ENCODE peak calls at places on chromosomes 5 and 9, in six cellular contexts. O, F, N, V, L and P are unnamed samples. For H3K4me1, H3K27me3 and H3K36me3, the result is how much of the 10 kb centered on the place peaks cover.

GRCh38 chr9:113578877-113579269 is 115.3 kb downstream of the RGS3 start:
- DNase-seq in O (peak), F (no peak), N (no peak), V (no peak), L (peak), P (peak)

GRCh38 chr9:126421567-126422428 is 95.2 kb downstream of the MVB12B start:
- DNase-seq in O (no peak), F (no peak), N (peak), V (no peak), L (no peak), P (no peak)

GRCh38 chr5:16539169-16539666 is 73.6 kb upstream of the ZNF622 start:
- DNase-seq in O (no peak), F (peak), N (no peak), V (peak), L (no peak), P (peak)

GRCh38 chr9:36878986-36879982 is 154.8 kb downstream of the PAX5 start:
- DNase-seq in O (no peak), F (no peak), N (no peak), V (no peak), L (no peak), P (no peak)

GRCh38 chr5:175885813-175886212 is 14.4 kb downstream of the CPLX2 start:
- DNase-seq in O (no peak), F (no peak), N (no peak), V (no peak), L (no peak), P (no peak)

GRCh38 chr5:175386526-175386925 is 57.5 kb downstream of the DRD1 start:
- DNase-seq in O (no peak), F (no peak), N (no peak), V (no peak), L (no peak), P (no peak)

GRCh38 chr5:76273491-76273890 is 129.6 kb upstream of the IQGAP2 start:
- DNase-seq in O (no peak), F (no peak), N (no peak), V (peak), L (no peak), P (peak)

GRCh38 chr9:35618854-35619799 is 914 bp upstream of the CD72 start:
- DNase-seq in O (peak), F (no peak), N (no peak), V (no peak), L (no peak), P (no peak)

GRCh38 chr9:71806916-71807315 is 38.6 kb upstream of the CEMIP2 start:
- DNase-seq in O (peak), F (peak), N (peak), V (peak), L (peak), P (peak)

GRCh38 chr9:114184071-114184470 is 28.7 kb downstream of the COL27A1 start:
- DNase-seq in O (no peak), F (no peak), N (no peak), V (no peak), L (no peak), P (no peak)

GRCh38 chr5:81936750-81937149 is 35.1 kb upstream of the ATG10 start:
- DNase-seq in O (no peak), F (no peak), N (no peak), V (no peak), L (no peak), P (no peak)

GRCh38 chr5:40776658-40776977 is 20.9 kb upstream of the TTC33 start:
- DNase-seq in O (no peak), F (no peak), N (no peak), V (no peak), L (no peak), P (no peak)

GRCh38 chr9:78234810-78235209 is 1.1 kb upstream of the CEP78 start:
- DNase-seq in O (no peak), F (no peak), N (peak), V (no peak), L (no peak), P (no peak)

GRCh38 chr9:121863931-121864330 is 212.5 kb downstream of the DAB2IP start:
- DNase-seq in O (no peak), F (no peak), N (no peak), V (no peak), L (no peak), P (no peak)

GRCh38 chr9:74120061-74120460 is 377.1 kb upstream of the RORB start:
- DNase-seq in O (no peak), F (no peak), N (no peak), V (no peak), L (no peak), P (no peak)

GRCh38 chr5:139760066-139761056 is 35.2 kb upstream of the PSD2 start:
- DNase-seq in O (no peak), F (no peak), N (no peak), V (no peak), L (no peak), P (no peak)

GRCh38 chr5:74035521-74035937 is 409.5 kb downstream of the ARHGEF28 start:
- DNase-seq in O (no peak), F (peak), N (no peak), V (peak), L (peak), P (peak)

GRCh38 chr9:80649001-80649420 is 1040.3 kb downstream of the TLE1 start:
- DNase-seq in O (no peak), F (peak), N (no peak), V (peak), L (no peak), P (peak)

GRCh38 chr5:160693831-160694473 is 158.1 kb downstream of the ATP10B start:
- DNase-seq in O (no peak), F (no peak), N (no peak), V (no peak), L (no peak), P (no peak)

GRCh38 chr5:119393746-119394145 is 37.9 kb downstream of the TNFAIP8 start:
- DNase-seq in O (no peak), F (no peak), N (no peak), V (no peak), L (no peak), P (no peak)

GRCh38 chr9:137095664-137096517 is 9.1 kb downstream of the MAN1B1 start:
- DNase-seq in O (peak), F (no peak), N (no peak), V (no peak), L (peak), P (no peak)

GRCh38 chr5:33240552-33240951 is 200.2 kb upstream of the TARS1 start:
- DNase-seq in O (no peak), F (no peak), N (no peak), V (no peak), L (no peak), P (no peak)

GRCh38 chr9:123072407-123072995 is 39.0 kb downstream of the GPR21 start:
- DNase-seq in O (no peak), F (no peak), N (no peak), V (no peak), L (no peak), P (no peak)

GRCh38 chr5:118405650-118406061 is 582.7 kb downstream of the DTWD2 start:
- DNase-seq in O (no peak), F (no peak), N (peak), V (peak), L (no peak), P (no peak)

GRCh38 chr9:4422495-4422894 is 67.8 kb upstream of the SLC1A1 start:
- DNase-seq in O (peak), F (no peak), N (no peak), V (no peak), L (no peak), P (no peak)

GRCh38 chr9:4424038-4424437 is 66.2 kb upstream of the SLC1A1 start:
- DNase-seq in O (no peak), F (no peak), N (no peak), V (no peak), L (no peak), P (no peak)

GRCh38 chr9:4420351-4420750 is 69.9 kb upstream of the SLC1A1 start:
- DNase-seq in O (no peak), F (no peak), N (no peak), V (no peak), L (no peak), P (no peak)

GRCh38 chr9:4423207-4423610 is 67.1 kb upstream of the SLC1A1 start:
- DNase-seq in O (no peak), F (no peak), N (peak), V (no peak), L (no peak), P (no peak)

GRCh38 chr9:4421847-4422246 is 68.4 kb upstream of the SLC1A1 start:
- DNase-seq in O (no peak), F (no peak), N (no peak), V (no peak), L (no peak), P (no peak)
- H3K4me1 ChIP-seq in O (under half), F (under half), N (under half), V (under half), L (under half), P (under half)

GRCh38 chr5:77843570-77844407 is 67.7 kb upstream of the TBCA start:
- DNase-seq in O (no peak), F (no peak), N (peak), V (no peak), L (no peak), P (no peak)

GRCh38 chr5:77842247-77842646 is 66.1 kb upstream of the TBCA start:
- DNase-seq in O (no peak), F (no peak), N (no peak), V (no peak), L (no peak), P (no peak)

GRCh38 chr5:77839691-77840090 is 63.6 kb upstream of the TBCA start:
- DNase-seq in O (no peak), F (no peak), N (no peak), V (no peak), L (no peak), P (no peak)

GRCh38 chr5:77841616-77842015 is 65.5 kb upstream of the TBCA start:
- DNase-seq in O (no peak), F (no peak), N (no peak), V (no peak), L (no peak), P (no peak)

GRCh38 chr5:77840930-77841329 is 64.8 kb upstream of the TBCA start:
- DNase-seq in O (no peak), F (no peak), N (no peak), V (no peak), L (no peak), P (no peak)
- H3K27me3 ChIP-seq in O (under half), F (under half), N (half or more), V (under half), L (under half), P (under half)

DNA sequence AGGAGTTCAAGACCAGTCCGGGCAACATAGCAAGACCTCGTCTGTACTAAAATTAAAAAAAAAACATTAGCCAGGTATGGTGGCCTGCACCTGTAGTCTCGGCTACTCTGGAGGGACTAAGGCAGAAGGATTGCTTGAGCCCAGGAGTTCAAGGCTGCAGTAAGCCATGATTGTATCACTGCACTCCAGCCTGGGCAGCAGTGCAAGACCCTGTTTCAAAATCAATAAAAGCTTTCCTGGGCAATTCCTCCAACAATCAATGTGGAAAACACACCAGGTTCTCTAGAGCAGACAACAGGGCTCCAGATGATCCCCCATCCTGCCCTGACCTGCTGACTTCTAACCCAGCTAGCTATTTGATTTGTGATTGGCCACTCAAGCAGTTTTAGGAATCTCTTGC is 1.2 kb downstream of the AK8 start:
- DNase-seq in O (no peak), F (no peak), N (no peak), V (no peak), L (no peak), P (no peak)
- H3K36me3 ChIP-seq in O (under half), F (under half), N (under half), V (under half), L (under half), P (under half)

GRCh38 chr9:101626295-101626694 is 31.5 kb upstream of the PPP3R2 start:
- DNase-seq in O (peak), F (no peak), N (no peak), V (no peak), L (no peak), P (no peak)
- H3K4me1 ChIP-seq in O (under half), F (under half), N (under half), V (under half), L (under half), P (under half)

DNA sequence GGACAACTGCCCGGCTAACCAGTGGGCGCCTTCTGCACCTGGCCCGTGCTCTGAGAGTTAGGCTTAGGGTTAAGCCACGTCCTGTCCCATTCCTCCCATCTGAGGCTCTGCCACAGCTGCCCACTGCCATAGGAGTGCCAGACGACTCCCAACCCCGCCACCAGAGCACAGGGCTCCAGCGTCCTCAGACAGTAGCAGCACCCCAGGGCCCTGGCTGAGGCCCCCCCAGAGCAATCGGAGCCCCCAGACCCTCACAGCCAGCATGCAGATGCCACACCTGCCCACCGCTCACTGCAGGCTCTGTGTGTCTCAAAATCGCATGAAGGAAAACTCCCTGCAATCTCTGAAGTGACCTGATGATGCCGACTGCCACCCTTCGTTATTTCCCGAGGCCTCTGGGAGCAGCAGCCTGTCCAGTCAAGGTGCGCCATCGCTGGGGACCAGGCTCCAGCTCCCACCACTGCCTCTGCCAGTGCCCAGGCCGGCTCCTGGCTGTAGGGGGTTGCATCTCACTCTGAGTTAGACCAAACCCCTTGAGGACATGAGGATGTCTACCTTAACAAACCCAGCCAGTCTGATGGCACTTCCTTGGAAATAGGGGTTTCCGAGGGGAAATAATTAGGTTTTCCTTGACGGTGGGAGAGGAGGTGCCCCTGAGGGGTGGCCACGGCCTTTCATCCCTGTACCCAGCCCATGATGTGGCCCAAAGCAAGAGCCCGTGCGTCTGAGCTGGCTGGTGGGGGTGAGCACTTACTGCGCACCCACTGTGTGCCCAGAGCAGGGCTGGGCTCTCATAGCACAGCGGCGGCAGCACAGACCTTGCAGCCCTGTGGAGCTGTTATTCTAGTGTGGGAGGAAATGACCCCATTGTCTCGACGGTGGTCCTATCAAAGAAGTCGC is 58.0 kb upstream of the RNF130 start:
- DNase-seq in O (no peak), F (peak), N (no peak), V (no peak), L (no peak), P (no peak)
- H3K27me3 ChIP-seq in O (under half), F (under half), N (under half), V (under half), L (half or more), P (under half)

GRCh38 chr9:120759755-120760400 is 33.3 kb downstream of the FBXW2 start:
- DNase-seq in O (no peak), F (no peak), N (no peak), V (no peak), L (no peak), P (no peak)
- H3K36me3 ChIP-seq in O (under half), F (under half), N (under half), V (half or more), L (under half), P (under half)

DNA sequence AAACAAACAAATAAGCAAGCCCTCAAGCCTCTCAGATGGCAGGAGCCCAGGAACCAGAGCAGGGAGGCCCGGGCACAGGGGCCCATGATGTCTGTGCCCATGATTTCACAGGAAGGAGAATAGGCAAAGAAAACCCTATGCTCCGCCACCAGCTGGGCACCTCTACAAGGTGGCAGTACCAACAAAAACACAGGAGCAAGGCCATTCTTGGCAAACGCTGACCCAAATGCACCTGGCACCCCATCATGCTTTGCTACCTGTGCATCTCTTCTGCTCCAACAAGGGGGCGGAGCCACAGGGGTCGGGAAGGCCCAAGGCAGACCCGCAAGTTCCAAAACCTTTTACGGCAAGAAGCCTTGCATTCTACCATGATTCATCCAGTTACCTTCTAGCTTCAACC is 3.1 kb downstream of the BRD3 start:
- DNase-seq in O (no peak), F (no peak), N (peak), V (no peak), L (no peak), P (no peak)
- H3K4me1 ChIP-seq in O (under half), F (under half), N (under half), V (half or more), L (under half), P (under half)

DNA sequence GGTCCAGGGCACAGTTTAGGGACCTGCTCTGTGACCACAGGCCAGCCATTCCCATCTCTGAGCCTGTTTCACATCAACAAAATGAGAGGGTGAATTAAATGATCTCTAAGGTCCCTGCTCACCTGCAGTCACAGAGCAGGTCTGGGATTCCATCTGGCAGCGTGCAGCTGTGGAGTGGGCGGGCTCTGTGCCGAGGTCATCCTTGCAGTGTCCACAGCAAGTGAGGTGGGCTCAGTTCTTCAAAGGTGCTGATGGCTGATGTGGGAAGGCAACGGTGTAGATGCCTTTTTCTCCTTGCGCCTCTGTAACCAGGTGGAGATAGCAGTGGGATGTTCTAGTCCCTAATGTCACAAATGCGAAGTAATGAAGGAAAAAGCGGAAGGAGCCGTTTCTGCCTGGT is 11.9 kb downstream of the OR2V1 start:
- DNase-seq in O (no peak), F (no peak), N (no peak), V (no peak), L (no peak), P (no peak)
- H3K27me3 ChIP-seq in O (under half), F (under half), N (half or more), V (half or more), L (under half), P (under half)

GRCh38 chr9:92640398-92641091 is 29.4 kb downstream of the IPPK start:
- DNase-seq in O (no peak), F (peak), N (no peak), V (no peak), L (no peak), P (no peak)
- H3K36me3 ChIP-seq in O (half or more), F (under half), N (under half), V (half or more), L (under half), P (under half)

GRCh38 chr5:68226564-68227073 is 11.1 kb downstream of the PIK3R1 start:
- DNase-seq in O (no peak), F (no peak), N (no peak), V (no peak), L (no peak), P (no peak)

GRCh38 chr5:68225911-68226563 is 10.5 kb downstream of the PIK3R1 start:
- DNase-seq in O (no peak), F (no peak), N (no peak), V (peak), L (no peak), P (peak)

GRCh38 chr5:68224561-68225187 is 9.1 kb downstream of the PIK3R1 start:
- DNase-seq in O (no peak), F (no peak), N (no peak), V (no peak), L (no peak), P (no peak)

GRCh38 chr5:68227532-68228160 is 12.1 kb downstream of the PIK3R1 start:
- DNase-seq in O (no peak), F (no peak), N (no peak), V (no peak), L (peak), P (no peak)

DNA sequence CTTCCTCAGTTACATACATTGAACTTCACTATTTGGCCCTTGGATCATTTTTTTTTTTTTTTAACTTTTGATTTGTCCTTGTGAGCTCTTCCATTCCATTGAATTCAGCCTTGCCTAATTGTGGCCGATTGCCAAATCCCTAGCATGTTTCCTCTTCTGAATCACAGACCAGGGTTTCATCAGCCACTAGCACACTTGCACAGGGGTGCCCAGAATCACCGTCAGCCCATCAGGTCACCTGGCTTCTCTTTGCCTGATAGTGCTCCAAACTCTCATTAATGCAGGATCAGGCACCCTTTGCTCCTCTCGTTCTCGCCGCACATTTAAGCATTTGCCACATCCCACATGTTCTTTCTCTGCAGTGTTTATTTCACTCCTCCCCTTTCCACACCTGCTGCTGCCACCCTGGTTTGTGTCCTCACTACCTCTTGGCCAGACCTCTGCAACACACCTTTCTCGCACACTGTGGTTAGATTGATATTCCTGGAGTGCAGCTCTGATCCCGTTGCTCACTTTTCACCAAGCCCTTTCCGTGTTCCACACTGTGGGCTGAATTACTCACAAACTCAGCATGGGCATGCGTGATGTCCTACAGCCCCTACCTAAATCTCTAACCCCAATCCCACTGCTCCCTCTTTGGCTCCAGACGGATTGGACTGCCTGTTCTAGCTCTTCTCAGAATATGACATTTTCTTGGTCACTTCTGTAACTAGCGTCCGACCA is 9.8 kb downstream of the PIK3R1 start:
- DNase-seq in O (no peak), F (peak), N (no peak), V (peak), L (no peak), P (peak)
- H3K4me1 ChIP-seq in O (under half), F (under half), N (under half), V (half or more), L (under half), P (under half)